ENCODE peak calls at places on chromosomes 5 and 9, in ten cellular contexts. O, Y, I, B, H, F, V, T, R and J are unnamed samples.

GRCh38 chr9:87701931-87702421 is 23.9 kb upstream of the CTSL start:
- DNase-seq in O (peak; percentile 89), Y (no peak), I (no peak), B (peak; percentile 26), H (no peak), F (no peak), V (no peak), T (no peak), R (no peak), J (no peak)

GRCh38 chr5:104904561-104904960 is 1342.0 kb upstream of the NUDT12 start:
- DNase-seq in O (no peak), Y (no peak), I (no peak), B (no peak), H (no peak), F (no peak), V (no peak), T (no peak), R (no peak), J (no peak)

GRCh38 chr9:132838291-132838690 is 39.8 kb downstream of the AK8 start:
- DNase-seq in O (no peak), Y (no peak), I (no peak), B (no peak), H (no peak), F (no peak), V (no peak), T (no peak), R (no peak), J (no peak)

GRCh38 chr5:4941957-4942830 is 197.9 kb upstream of the ADAMTS16 start:
- DNase-seq in O (no peak), Y (no peak), I (no peak), B (peak; percentile 23), H (no peak), F (peak; percentile 57), V (no peak), T (peak; percentile 50), R (peak; percentile 87), J (peak; percentile 70)

GRCh38 chr9:127035423-127035822 is 87.0 kb downstream of the ANGPTL2 start:
- DNase-seq in O (no peak), Y (peak; percentile 70), I (no peak), B (no peak), H (peak; percentile 98), F (no peak), V (no peak), T (no peak), R (no peak), J (no peak)

GRCh38 chr5:131384616-131385214 is 120.9 kb downstream of the CDC42SE2 start:
- DNase-seq in O (no peak), Y (no peak), I (no peak), B (no peak), H (no peak), F (no peak), V (no peak), T (no peak), R (no peak), J (no peak)

GRCh38 chr9:132384376-132384775 is 22.3 kb downstream of the TTF1 start:
- DNase-seq in O (no peak), Y (no peak), I (no peak), B (no peak), H (no peak), F (no peak), V (no peak), T (no peak), R (no peak), J (no peak)

GRCh38 chr9:116190997-116191396 is 37.4 kb downstream of the PAPPA start:
- DNase-seq in O (peak; percentile 73), Y (no peak), I (no peak), B (no peak), H (peak; percentile 65), F (no peak), V (no peak), T (no peak), R (no peak), J (no peak)

GRCh38 chr5:73499187-73499586 is 945 bp downstream of the BTF3 start:
- DNase-seq in O (no peak), Y (no peak), I (no peak), B (no peak), H (no peak), F (no peak), V (no peak), T (no peak), R (no peak), J (no peak)

GRCh38 chr5:73495772-73496346 is 2.4 kb upstream of the BTF3 start:
- DNase-seq in O (no peak), Y (no peak), I (no peak), B (no peak), H (no peak), F (no peak), V (no peak), T (no peak), R (no peak), J (no peak)

GRCh38 chr5:73497537-73498056 is 645 bp upstream of the BTF3 start:
- DNase-seq in O (peak; percentile 23), Y (no peak), I (no peak), B (no peak), H (no peak), F (no peak), V (no peak), T (no peak), R (no peak), J (no peak)

GRCh38 chr5:73498057-73498992 is at the start of gene BTF3:
- DNase-seq in O (peak; percentile 96), Y (peak; percentile 93), I (peak; percentile 89), B (peak; percentile 94), H (peak; percentile 97), F (peak; percentile 90), V (peak; percentile 96), T (peak; percentile 86), R (peak; percentile 91), J (peak; percentile 97)

DNA sequence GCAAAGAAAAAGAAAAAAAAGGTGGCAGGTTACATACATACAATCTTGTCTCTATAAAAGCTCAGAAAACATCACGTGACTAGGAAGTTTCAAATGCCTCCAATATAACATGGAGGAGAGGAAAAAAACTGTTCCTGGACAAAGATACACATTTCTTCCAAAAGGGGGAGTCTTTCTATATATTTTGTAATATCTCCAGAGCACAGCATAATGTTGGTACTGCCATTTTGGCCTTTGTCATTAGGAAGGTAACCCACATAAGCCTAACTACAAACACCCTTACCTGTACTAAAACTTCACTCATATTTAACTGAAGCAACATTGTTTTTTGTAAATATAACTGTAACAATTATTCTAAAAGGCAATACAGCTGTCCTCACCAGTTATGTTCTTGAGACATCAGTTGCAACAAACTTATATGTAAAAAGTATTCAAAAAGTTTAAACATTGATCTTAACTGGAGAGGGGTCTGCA is 1.2 kb upstream of the BTF3 start:
- DNase-seq in O (peak; percentile 47), Y (no peak), I (peak; percentile 66), B (peak; percentile 48), H (peak; percentile 66), F (no peak), V (no peak), T (no peak), R (peak; percentile 65), J (no peak)
- TF ChIP-seq CTCF in O (peak; percentile 54), Y (no peak), I (peak; percentile 33), B (peak; percentile 41), H (peak; percentile 18), F (peak; percentile 72), V (peak; percentile 4), T (peak; percentile 61), R (peak; percentile 72), J (peak; percentile 36)

GRCh38 chr9:22528485-22528884 is 81.9 kb downstream of the DMRTA1 start:
- DNase-seq in O (no peak), Y (no peak), I (no peak), B (peak; percentile 9), H (peak; percentile 14), F (no peak), V (no peak), T (no peak), R (no peak), J (no peak)
- TF ChIP-seq CTCF in O (peak; percentile 42), Y (peak; percentile 34), I (no peak), B (no peak), H (no peak), F (peak; percentile 38), V (peak; percentile 27), T (peak; percentile 38), R (peak; percentile 33), J (no peak)

GRCh38 chr9:90645721-90646120 is 3.1 kb upstream of the DIRAS2 start:
- DNase-seq in O (no peak), Y (no peak), I (no peak), B (no peak), H (no peak), F (no peak), V (no peak), T (no peak), R (no peak), J (no peak)

GRCh38 chr9:90641090-90641489 is 1.5 kb downstream of the DIRAS2 start:
- DNase-seq in O (no peak), Y (no peak), I (no peak), B (no peak), H (no peak), F (no peak), V (no peak), T (no peak), R (no peak), J (no peak)

GRCh38 chr9:90647843-90648242 is 5.2 kb upstream of the DIRAS2 start:
- DNase-seq in O (no peak), Y (no peak), I (no peak), B (no peak), H (no peak), F (no peak), V (no peak), T (no peak), R (no peak), J (no peak)

GRCh38 chr9:90641868-90642558 is 611 bp downstream of the DIRAS2 start:
- DNase-seq in O (no peak), Y (no peak), I (no peak), B (peak; percentile 11), H (no peak), F (no peak), V (no peak), T (no peak), R (no peak), J (no peak)

GRCh38 chr9:90642570-90643539 is at the start of gene DIRAS2:
- DNase-seq in O (peak; percentile 39), Y (no peak), I (peak; percentile 6), B (peak; percentile 86), H (peak; percentile 59), F (peak; percentile 50), V (peak; percentile 50), T (peak; percentile 64), R (peak; percentile 85), J (peak; percentile 83)
- TF ChIP-seq CTCF in O (peak; percentile 39), Y (no peak), I (peak; percentile 36), B (peak; percentile 42), H (peak; percentile 42), F (peak; percentile 75), V (peak; percentile 51), T (peak; percentile 42), R (peak; percentile 48), J (peak; percentile 27)

GRCh38 chr5:92887254-92887653 is 693.8 kb downstream of the NR2F1-AS1 start:
- DNase-seq in O (no peak), Y (no peak), I (no peak), B (no peak), H (no peak), F (no peak), V (no peak), T (no peak), R (no peak), J (no peak)

GRCh38 chr5:92884464-92884863 is 696.6 kb downstream of the NR2F1-AS1 start:
- DNase-seq in O (no peak), Y (no peak), I (no peak), B (no peak), H (no peak), F (no peak), V (no peak), T (no peak), R (no peak), J (no peak)

GRCh38 chr5:92886751-92887150 is 694.3 kb downstream of the NR2F1-AS1 start:
- DNase-seq in O (no peak), Y (no peak), I (no peak), B (no peak), H (no peak), F (no peak), V (no peak), T (no peak), R (no peak), J (no peak)

GRCh38 chr5:92889140-92889539 is 691.9 kb downstream of the NR2F1-AS1 start:
- DNase-seq in O (no peak), Y (no peak), I (no peak), B (no peak), H (no peak), F (no peak), V (no peak), T (no peak), R (no peak), J (no peak)

GRCh38 chr5:92885950-92886349 is 695.1 kb downstream of the NR2F1-AS1 start:
- DNase-seq in O (no peak), Y (no peak), I (no peak), B (peak; percentile 46), H (no peak), F (peak; percentile 28), V (no peak), T (no peak), R (no peak), J (peak; percentile 48)
- TF ChIP-seq CTCF in O (no peak), Y (no peak), I (no peak), B (no peak), H (peak; percentile 12), F (peak; percentile 39), V (no peak), T (peak; percentile 52), R (no peak), J (no peak)